ENCODE peak calls at places on chromosomes 4 and X, in seven cellular contexts. M, H, X, I, C, V and T are unnamed samples.

GRCh38 chr4:10461091-10461849 is 4.0 kb upstream of the ZNF518B start:
- DNase-seq in M (peak; percentile 81), V (peak; percentile 85), I (peak; percentile 86), X (peak; percentile 14), C (no peak), H (peak; percentile 80), T (no peak)

GRCh38 chr4:76738081-76738931 is 159.6 kb downstream of the SOWAHB start:
- DNase-seq in X (peak; percentile 70), I (no peak), V (peak; percentile 83), H (no peak), M (no peak), C (no peak), T (no peak)

GRCh38 chr4:33369366-33369899 is 2649.3 kb downstream of the PCDH7 start:
- DNase-seq in V (peak; percentile 68), X (no peak), M (no peak), C (no peak), I (no peak), H (no peak), T (no peak)

GRCh38 chrX:120749141-120749846 is 119.4 kb upstream of the C1GALT1C1 start:
- DNase-seq in H (no peak), I (no peak), C (no peak), X (no peak), M (peak; percentile 83), V (no peak), T (no peak)

GRCh38 chr4:110119880-110120279 is 78.5 kb downstream of the ELOVL6 start:
- DNase-seq in M (no peak), V (peak; percentile 65), H (no peak), C (no peak), I (no peak), X (no peak), T (no peak)

GRCh38 chr4:37667197-37668100 is 18.7 kb downstream of the RELL1 start:
- DNase-seq in H (no peak), I (no peak), V (no peak), M (no peak), X (no peak), C (no peak), T (no peak)

GRCh38 chrX:133947022-133947421 is 38.4 kb downstream of the GPC3 start:
- DNase-seq in C (no peak), V (no peak), I (no peak), H (no peak), X (no peak), M (no peak), T (no peak)

GRCh38 chrX:110204986-110205385 is 112.9 kb downstream of the AMMECR1 start:
- DNase-seq in C (peak; percentile 29), M (no peak), X (no peak), I (no peak), H (no peak), V (peak; percentile 68), T (no peak)

GRCh38 chrX:37302569-37302968 is 46.6 kb upstream of the PRRG1 start:
- DNase-seq in C (peak; percentile 11), V (peak; percentile 68), I (no peak), H (no peak), M (no peak), X (no peak), T (no peak)

GRCh38 chr4:40827774-40828173 is 78.0 kb downstream of the NSUN7 start:
- DNase-seq in M (no peak), I (no peak), C (no peak), X (no peak), H (no peak), V (no peak), T (no peak)

GRCh38 chr4:138290803-138291202 is 48.7 kb upstream of the SLC7A11 start:
- DNase-seq in I (no peak), C (no peak), M (no peak), H (no peak), X (no peak), V (no peak), T (no peak)

GRCh38 chrX:111447298-111447697 is 35.3 kb upstream of the DCX start:
- DNase-seq in V (peak; percentile 4), I (no peak), H (no peak), X (no peak), M (peak; percentile 47), C (no peak), T (no peak)

GRCh38 chrX:13834316-13834715 is 17.4 kb upstream of the GPM6B start:
- DNase-seq in M (no peak), X (no peak), C (no peak), V (no peak), H (no peak), I (no peak), T (no peak)

GRCh38 chr4:2303686-2304320 is 41.9 kb upstream of the MXD4 start:
- DNase-seq in V (no peak), M (no peak), X (no peak), H (no peak), C (no peak), I (peak; percentile 58), T (no peak)

DNA sequence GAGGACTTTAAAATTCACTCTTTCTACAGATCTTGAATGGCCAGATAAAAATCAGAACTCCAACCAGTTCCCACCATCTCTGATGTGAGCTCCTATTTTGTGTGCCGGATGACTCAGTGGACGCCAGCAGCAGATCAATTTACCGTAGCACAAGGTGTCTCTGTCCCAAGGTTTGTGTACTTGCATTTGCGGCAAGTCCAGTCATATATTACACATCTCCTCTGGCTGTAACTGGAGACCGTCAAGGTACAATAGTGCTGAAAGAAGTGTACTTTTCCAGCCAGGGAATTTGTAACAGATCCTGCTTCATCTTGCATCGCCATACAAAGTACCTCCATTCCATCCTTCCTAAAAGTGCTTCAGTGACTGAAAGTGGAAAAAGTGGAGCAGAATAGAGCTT is 108.2 kb upstream of the SORBS2 start:
- DNase-seq in I (no peak), M (no peak), H (no peak), X (no peak), C (peak; percentile 35), V (no peak), T (no peak)
- H3K4me3 ChIP-seq in I (no peak overlapping the region), M (no peak overlapping the region), H (no peak overlapping the region), X (no peak overlapping the region), C (no peak overlapping the region), V (no peak overlapping the region), T (no peak overlapping the region)

GRCh38 chrX:21975242-21975641 is 34.7 kb downstream of the SMS start:
- DNase-seq in I (no peak), H (no peak), M (no peak), X (no peak), C (no peak), V (no peak), T (no peak)
- H3K27ac ChIP-seq in I (no peak overlapping the region), H (no peak overlapping the region), M (no peak overlapping the region), X (peak overlapping the region; percentile 29), C (no peak overlapping the region), V (peak overlapping the region; percentile 66), T (no peak overlapping the region)

GRCh38 chrX:39137363-39137954 is 336.2 kb downstream of the MID1IP1 start:
- DNase-seq in I (no peak), H (no peak), X (no peak), C (no peak), V (no peak), M (no peak), T (no peak)

GRCh38 chrX:39133971-39134370 is 332.7 kb downstream of the MID1IP1 start:
- DNase-seq in V (no peak), I (no peak), C (no peak), X (no peak), M (peak; percentile 60), H (no peak), T (no peak)
- TF ChIP-seq CTCF in V (no peak), I (no peak), C (peak; percentile 21), X (no peak), M (peak; percentile 74), H (no peak), T (no peak)

DNA sequence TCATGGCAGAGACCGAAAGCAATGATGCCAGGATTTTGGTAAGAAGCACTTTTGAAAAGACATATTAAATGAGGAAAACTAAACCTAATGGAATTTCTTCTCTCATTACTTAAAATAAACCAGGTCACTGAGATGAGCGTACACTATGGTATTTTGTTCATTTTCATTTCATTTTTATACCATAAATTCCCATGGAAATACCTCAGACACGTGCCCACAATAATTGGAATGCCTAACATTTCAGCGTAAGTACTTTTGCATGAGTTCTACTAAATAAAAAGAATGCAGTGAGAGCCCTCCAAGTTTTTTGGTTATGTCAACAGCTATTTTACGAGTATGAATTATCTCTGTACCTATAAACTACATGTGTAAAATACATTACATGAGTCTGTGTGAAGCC is 3.2 kb downstream of the CAMK2D start:
- DNase-seq in M (no peak), H (no peak), X (no peak), I (no peak), C (no peak), V (peak; percentile 63), T (no peak)
- H3K4me3 ChIP-seq in M (no peak overlapping the region), H (no peak overlapping the region), X (no peak overlapping the region), I (no peak overlapping the region), C (peak overlapping the region; percentile 15), V (peak overlapping the region; percentile 77), T (peak overlapping the region; percentile 84)

DNA sequence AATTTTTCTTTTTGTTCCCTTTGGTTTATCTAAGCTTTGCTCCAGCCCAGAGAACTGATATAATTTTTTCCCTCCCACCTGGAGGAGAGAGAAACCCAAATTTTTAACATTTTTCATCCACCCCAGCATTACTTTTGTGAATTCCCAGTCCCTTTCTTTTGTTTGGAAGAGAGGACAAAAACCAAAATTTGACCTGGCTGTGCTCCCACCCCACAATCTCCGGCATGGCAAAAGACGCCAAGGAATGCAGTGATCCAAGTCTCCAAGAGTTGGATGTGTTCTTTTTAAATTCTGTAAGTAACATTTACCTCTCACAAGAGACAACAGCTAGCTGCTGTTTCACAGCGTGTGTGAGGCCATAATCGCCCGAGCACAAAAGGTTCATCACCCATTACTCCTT is 25.2 kb upstream of the FAM156A start:
- DNase-seq in M (no peak), I (no peak), X (no peak), V (peak; percentile 47), C (no peak), H (no peak), T (no peak)
- H3K27ac ChIP-seq in M (no peak overlapping the region), I (peak overlapping the region; percentile 40), X (peak overlapping the region; percentile 72), V (peak overlapping the region; percentile 15), C (peak overlapping the region; percentile 53), H (no peak overlapping the region), T (no peak overlapping the region)

GRCh38 chrX:144717682-144718081 is 529.6 kb upstream of the SPANXN1 start:
- DNase-seq in X (no peak), M (no peak), V (no peak), I (no peak), H (no peak), C (no peak), T (no peak)

DNA sequence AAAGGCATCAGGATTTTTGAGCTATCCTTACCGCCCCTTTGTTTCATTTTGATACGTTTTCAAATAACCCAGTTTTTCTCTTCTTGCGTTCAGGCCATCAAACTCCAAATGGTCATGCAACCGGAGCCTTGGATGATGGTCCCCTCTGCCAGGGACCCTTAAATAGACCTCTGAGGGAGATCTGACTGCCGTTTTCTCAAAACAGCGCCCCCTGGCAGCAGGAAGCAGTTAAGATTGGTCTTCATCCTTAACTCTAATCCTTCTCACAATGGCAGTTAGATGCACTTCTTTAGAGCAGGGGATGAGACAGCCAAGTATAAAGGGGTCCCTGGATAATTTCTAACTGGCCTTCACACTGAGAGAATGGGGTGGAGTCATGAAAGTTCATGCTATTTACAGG is 525.0 kb upstream of the SPANXN1 start:
- DNase-seq in V (no peak), I (no peak), M (no peak), X (no peak), H (no peak), C (no peak), T (no peak)
- TF ChIP-seq CTCF in V (no peak), I (no peak), M (no peak), X (no peak), H (no peak), C (peak; percentile 5), T (no peak)